ENCODE peak calls at places on chromosomes 6 and 20, in ten cellular contexts. J, H, G, D, W, P, F, A, S and T are unnamed samples.

GRCh38 chr20:43536817-43537440 is 21.9 kb upstream of the SGK2 start:
- DNase-seq in S (no peak), A (peak; percentile 53), G (peak; percentile 26), W (no peak), J (no peak), H (no peak), P (no peak), D (no peak), F (no peak), T (no peak)

GRCh38 chr6:23277521-23278227 is 708.3 kb downstream of the HDGFL1 start:
- DNase-seq in P (no peak), G (no peak), S (no peak), A (no peak), D (no peak), J (no peak), W (no peak), F (no peak), H (no peak), T (no peak)

GRCh38 chr6:108549241-108549640 is 11.5 kb upstream of the FOXO3 start:
- DNase-seq in A (no peak), F (no peak), J (no peak), P (no peak), S (no peak), D (no peak), H (no peak), W (no peak), G (peak; percentile 33), T (no peak)

GRCh38 chr6:145071836-145072235 is 663.5 kb downstream of the EPM2A start:
- DNase-seq in G (peak; percentile 74), A (peak; percentile 86), P (no peak), W (no peak), D (no peak), J (no peak), S (no peak), H (no peak), F (no peak), T (no peak)

GRCh38 chr20:51731771-51732453 is 36.3 kb downstream of the ATP9A start:
- DNase-seq in W (no peak), D (no peak), J (no peak), F (no peak), A (no peak), S (no peak), P (no peak), G (no peak), H (no peak), T (no peak)

GRCh38 chr6:42979523-42980177 is 669 bp upstream of the PEX6 start:
- DNase-seq in P (no peak), D (no peak), W (no peak), G (peak; percentile 38), A (peak; percentile 48), F (no peak), J (no peak), H (no peak), S (peak; percentile 47), T (no peak)

GRCh38 chr6:76886900-76887299 is 576.4 kb downstream of the HTR1B start:
- DNase-seq in D (no peak), J (no peak), H (no peak), W (no peak), G (no peak), A (no peak), P (no peak), F (no peak), S (no peak), T (no peak)

GRCh38 chr6:14520029-14520428 is 402.5 kb downstream of the CD83 start:
- DNase-seq in W (no peak), G (no peak), D (no peak), S (no peak), P (no peak), A (no peak), J (no peak), F (no peak), H (no peak), T (no peak)

GRCh38 chr20:32507998-32508774 is 76.9 kb downstream of the NOL4L start:
- DNase-seq in W (no peak), P (no peak), J (no peak), S (no peak), G (no peak), D (no peak), F (no peak), A (no peak), H (no peak), T (no peak)

GRCh38 chr20:38216736-38217595 is 43.6 kb downstream of the KIAA1755 start:
- DNase-seq in D (no peak), P (no peak), W (no peak), H (no peak), G (no peak), S (no peak), A (no peak), J (no peak), F (no peak), T (no peak)

GRCh38 chr6:63391203-63391970 is 71.6 kb upstream of the LGSN start:
- DNase-seq in G (no peak), D (no peak), A (no peak), J (no peak), H (no peak), P (no peak), S (no peak), W (no peak), F (no peak), T (no peak)

GRCh38 chr6:38871745-38872568 is 156.8 kb downstream of the DNAH8 start:
- DNase-seq in P (no peak), A (peak; percentile 28), H (no peak), G (peak; percentile 39), S (peak; percentile 44), F (no peak), D (peak; percentile 46), W (peak; percentile 54), J (peak; percentile 74), T (peak; percentile 41)

GRCh38 chr20:33669873-33670640 is 3.3 kb downstream of the ACTL10 start:
- DNase-seq in P (no peak), D (no peak), H (no peak), S (no peak), A (no peak), F (no peak), W (no peak), J (no peak), G (no peak), T (no peak)

GRCh38 chr6:37624606-37625574 is 72.8 kb downstream of the MDGA1 start:
- DNase-seq in A (no peak), D (peak; percentile 65), F (no peak), W (no peak), J (peak; percentile 86), H (peak; percentile 89), G (peak; percentile 23), P (no peak), S (no peak), T (no peak)

GRCh38 chr6:167119680-167120556 is 3.0 kb upstream of the CCR6 start:
- DNase-seq in G (no peak), P (no peak), W (no peak), F (no peak), H (no peak), S (peak; percentile 69), J (no peak), D (no peak), A (no peak), T (no peak)

GRCh38 chr6:158708239-158708638 is 58.4 kb downstream of the SYTL3 start:
- DNase-seq in S (no peak), F (no peak), P (no peak), W (no peak), D (no peak), A (no peak), J (peak; percentile 42), H (no peak), G (no peak), T (no peak)

DNA sequence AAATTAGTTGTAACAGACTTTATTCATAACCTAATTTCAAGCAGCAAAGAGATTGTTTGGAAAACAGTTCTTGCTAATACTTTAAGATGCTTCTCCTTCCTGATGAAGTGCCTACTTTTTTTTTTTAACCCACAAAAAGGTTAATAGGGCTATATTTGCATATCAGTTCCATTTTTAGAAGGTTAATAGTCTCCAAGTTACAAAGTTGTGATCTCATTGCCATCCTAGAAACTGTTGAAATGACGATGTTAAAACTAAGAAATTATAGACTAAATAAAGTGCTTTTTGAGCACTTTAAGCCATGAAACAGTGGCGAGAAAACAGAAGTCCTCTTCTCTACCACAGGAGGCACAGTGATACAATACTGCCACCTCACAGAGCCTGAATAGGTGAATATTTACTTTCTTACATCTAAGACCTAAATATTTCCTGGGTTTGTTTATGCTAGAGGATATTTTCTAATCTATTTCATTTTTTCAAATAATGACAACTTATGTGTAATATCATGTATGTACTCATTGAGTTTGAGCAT is 5.3 kb downstream of the RNF144B start:
- DNase-seq in D (no peak), W (no peak), H (no peak), G (no peak), P (no peak), S (peak; percentile 51), A (no peak), F (no peak), J (no peak), T (no peak)
- TF ChIP-seq CTCF in D (no peak), W (no peak), H (no peak), G (no peak), P (no peak), S (peak; percentile 75), A (peak; percentile 13), F (no peak), J (no peak), T (no peak)

DNA sequence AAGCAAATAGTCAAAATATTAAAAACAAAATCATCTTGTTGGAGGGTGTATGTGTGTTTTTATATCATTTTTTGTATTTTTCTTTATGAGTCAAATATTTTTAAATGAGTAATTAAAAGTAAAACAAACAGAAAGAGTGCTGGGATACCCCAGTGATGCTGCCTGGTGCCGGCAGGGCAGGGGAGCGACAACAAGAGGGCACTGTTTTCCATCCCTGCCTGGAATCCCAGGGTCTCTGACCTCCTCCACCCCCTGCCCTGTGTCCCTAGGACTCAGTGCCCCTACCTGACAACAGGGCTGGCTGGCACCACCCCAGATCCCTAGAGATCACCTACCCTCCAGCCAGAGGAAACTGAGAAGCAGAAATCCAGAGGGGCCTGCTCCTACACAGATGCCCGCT is 41.9 kb upstream of the HMGA1 start:
- DNase-seq in F (no peak), D (no peak), G (no peak), J (no peak), W (no peak), H (no peak), P (no peak), A (no peak), S (no peak), T (no peak)
- TF ChIP-seq CTCF in F (no peak), D (no peak), G (no peak), J (peak; percentile 19), W (no peak), H (no peak), P (no peak), A (peak; percentile 41), S (peak; percentile 21), T (no peak)

DNA sequence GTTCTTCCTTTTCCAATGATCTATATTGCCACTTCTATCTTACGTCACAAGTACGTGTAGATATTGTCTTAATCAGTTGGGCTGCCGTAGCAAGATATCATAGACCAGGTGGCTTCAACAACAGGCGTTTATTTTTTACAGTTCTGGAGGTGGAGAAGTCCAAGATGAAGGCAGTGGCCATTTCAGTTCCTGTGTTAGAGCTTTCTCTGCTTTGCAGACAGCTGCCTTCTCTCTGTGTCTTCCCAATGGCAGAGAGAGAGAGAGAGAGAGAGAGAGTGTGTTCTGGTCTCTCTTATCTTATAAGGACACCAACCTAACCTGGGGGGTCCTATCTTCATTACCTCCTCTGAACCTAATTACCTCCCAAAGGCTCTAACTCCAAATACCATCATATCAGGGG is 8.3 kb downstream of the HSF2 start:
- DNase-seq in W (no peak), A (no peak), P (no peak), G (no peak), D (no peak), F (no peak), H (no peak), S (no peak), J (no peak), T (no peak)
- TF ChIP-seq CTCF in W (no peak), A (no peak), P (no peak), G (no peak), D (no peak), F (no peak), H (no peak), S (no peak), J (no peak), T (no peak)

GRCh38 chr6:35727935-35728662 is 8.7 kb upstream of the ARMC12 start:
- DNase-seq in W (peak; percentile 50), G (peak; percentile 89), J (peak; percentile 77), H (peak; percentile 98), S (peak; percentile 94), P (peak; percentile 84), F (peak; percentile 96), D (peak; percentile 90), A (peak; percentile 88), T (peak; percentile 88)
- TF ChIP-seq CTCF in W (no peak), G (no peak), J (no peak), H (peak; percentile 33), S (no peak), P (no peak), F (no peak), D (no peak), A (no peak), T (no peak)